ENCODE peak calls at places on chromosomes 12 and 14, in nine cellular contexts. V is IMR-90, R is endodermal cell, J is GM23248, X is Karpas-422, M is colonic mucosa, C is keratinocyte, N is fibroblast of lung, O is GM12878. P is an unnamed sample.

GRCh38 chr12:118052324-118053070 is 8.5 kb downstream of the WSB2 start:
- DNase-seq in V (peak; percentile 95), M (peak; percentile 89), R (peak; percentile 63), O (no peak), J (peak; percentile 96), C (peak; percentile 93), X (no peak), N (peak; percentile 98), P (peak; percentile 99)

GRCh38 chr14:25034803-25035681 is 14.9 kb downstream of the STXBP6 start:
- DNase-seq in O (no peak), M (peak; percentile 74), V (no peak), N (no peak), J (no peak), C (no peak), X (no peak), R (no peak), P (no peak)

GRCh38 chr14:49623387-49623786 is 2.8 kb downstream of the MGAT2 start:
- DNase-seq in V (no peak), C (no peak), R (no peak), X (no peak), N (no peak), O (no peak), J (no peak), M (no peak), P (no peak)

GRCh38 chr14:99067927-99068326 is 204.1 kb downstream of the BCL11B start:
- DNase-seq in X (no peak), J (no peak), N (no peak), M (peak; percentile 1), O (no peak), V (no peak), R (no peak), C (no peak), P (no peak)

GRCh38 chr12:89927226-89927698 is 218.6 kb upstream of the ATP2B1 start:
- DNase-seq in R (no peak), O (peak; percentile 79), C (no peak), J (no peak), X (peak; percentile 81), V (no peak), M (no peak), N (no peak), P (no peak)

GRCh38 chr12:9820281-9820930 is 6.9 kb upstream of the KLRF1 start:
- DNase-seq in X (no peak), V (no peak), J (no peak), O (no peak), C (no peak), N (no peak), R (no peak), M (no peak), P (no peak)

GRCh38 chr12:27934278-27934677 is 38.3 kb downstream of the PTHLH start:
- DNase-seq in M (no peak), R (no peak), O (no peak), C (no peak), N (no peak), J (no peak), X (no peak), V (peak; percentile 53), P (no peak)

GRCh38 chr12:24608637-24609285 is 340.1 kb downstream of the BCAT1 start:
- DNase-seq in C (no peak), M (no peak), O (no peak), N (peak; percentile 64), R (no peak), V (peak; percentile 38), J (no peak), X (no peak), P (no peak)

GRCh38 chr12:120856980-120857379 is 47.2 kb downstream of the SPPL3 start:
- DNase-seq in R (no peak), V (no peak), O (no peak), C (no peak), N (no peak), J (no peak), M (no peak), X (peak; percentile 72), P (peak; percentile 26)

GRCh38 chr12:72468505-72468904 is 196.3 kb downstream of the TRHDE start:
- DNase-seq in J (no peak), O (no peak), V (no peak), M (no peak), X (no peak), N (no peak), C (no peak), R (no peak), P (no peak)

DNA sequence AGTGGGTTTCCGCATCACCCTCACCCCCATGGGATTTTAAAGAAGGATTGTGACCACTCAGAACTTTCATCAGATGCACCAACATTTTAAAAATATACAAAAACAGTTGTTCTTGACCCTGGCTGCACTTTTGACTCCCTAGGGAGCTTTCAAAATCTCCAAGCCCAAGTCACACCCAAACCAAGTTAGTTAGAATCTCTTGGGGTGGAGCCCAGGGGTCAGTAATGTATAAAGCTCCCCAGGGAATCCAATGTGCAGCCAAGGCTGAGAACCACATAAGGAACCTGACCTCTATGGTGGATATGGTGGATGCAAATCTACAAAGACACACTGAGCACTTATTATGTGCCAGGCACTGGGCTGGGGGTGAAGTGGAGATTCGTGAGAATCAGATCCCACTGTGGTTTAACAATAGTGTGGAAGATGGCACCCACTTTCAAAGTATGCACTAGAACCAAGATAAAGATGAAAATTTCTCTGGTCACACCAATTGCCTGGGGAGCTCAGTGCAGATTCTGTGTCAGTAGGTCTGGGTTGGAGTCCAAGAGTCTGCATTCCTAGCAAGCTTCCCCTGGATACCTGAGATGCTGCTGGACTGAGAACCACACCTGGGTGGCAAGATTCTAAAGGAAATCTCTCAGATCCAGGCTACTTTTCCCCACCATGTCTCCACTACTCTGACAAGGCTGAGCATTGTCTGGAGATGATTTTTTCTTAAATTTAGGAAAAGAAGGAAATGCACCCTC is 18.9 kb upstream of the CMKLR1 start:
- DNase-seq in J (no peak), X (no peak), O (no peak), V (no peak), C (no peak), M (no peak), R (no peak), N (no peak), P (peak; percentile 77)
- H3K27ac ChIP-seq in J (no peak overlapping the region), X (no peak overlapping the region), O (no peak overlapping the region), V (no peak overlapping the region), C (no peak overlapping the region), M (no peak overlapping the region), R (no peak overlapping the region), N (no peak overlapping the region), P (no peak overlapping the region)

GRCh38 chr14:78141590-78141989 is 28.6 kb upstream of the NRXN3 start:
- DNase-seq in R (no peak), M (no peak), J (no peak), C (no peak), O (no peak), X (peak; percentile 48), V (no peak), N (no peak), P (no peak)
- H3K9ac ChIP-seq in R (no peak overlapping the region), M (no peak overlapping the region), J (no peak overlapping the region), C (no peak overlapping the region), O (no peak overlapping the region), X (no peak overlapping the region), V (no peak overlapping the region), N (no peak overlapping the region), P (no peak overlapping the region)

DNA sequence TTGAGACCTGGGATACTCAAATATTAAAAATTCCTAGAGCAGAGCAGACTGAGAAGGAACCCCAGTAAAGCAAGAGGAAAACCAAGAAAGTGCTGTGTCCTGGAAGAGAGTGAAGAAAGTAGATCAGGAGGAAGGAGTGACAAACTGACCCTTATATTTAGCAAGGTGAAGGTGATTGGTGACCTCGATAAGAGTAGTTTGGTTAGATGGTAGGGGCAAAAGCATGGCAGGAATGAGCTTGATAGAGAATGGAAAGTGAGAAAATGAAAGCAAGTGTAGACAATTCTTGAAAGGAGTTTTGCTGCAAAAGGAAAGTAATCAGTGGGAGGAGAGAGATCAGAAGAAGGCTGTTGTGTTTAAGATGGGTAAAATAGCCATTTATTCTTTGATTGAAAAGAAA is 51.1 kb downstream of the RASSF8 start:
- DNase-seq in N (no peak), M (no peak), J (no peak), C (no peak), R (no peak), O (no peak), X (no peak), V (no peak), P (peak; percentile 15)
- H3K27ac ChIP-seq in N (peak overlapping the region; percentile 42), M (no peak overlapping the region), J (peak overlapping the region; percentile 87), C (no peak overlapping the region), R (no peak overlapping the region), O (no peak overlapping the region), X (no peak overlapping the region), V (no peak overlapping the region), P (no peak overlapping the region)

GRCh38 chr14:68250950-68251765 is 431.6 kb downstream of the RAD51B start:
- DNase-seq in N (no peak), C (no peak), O (no peak), X (no peak), R (no peak), J (no peak), M (no peak), V (no peak), P (no peak)
- H3K9ac ChIP-seq in N (no peak overlapping the region), C (no peak overlapping the region), O (peak overlapping the region; percentile 10), X (no peak overlapping the region), R (no peak overlapping the region), J (peak overlapping the region; percentile 45), M (peak overlapping the region; percentile 13), V (no peak overlapping the region), P (no peak overlapping the region)

GRCh38 chr14:92951261-92951660 is 28.3 kb downstream of the CHGA start:
- DNase-seq in N (no peak), O (no peak), V (no peak), J (no peak), X (no peak), R (no peak), C (no peak), M (no peak), P (no peak)
- H3K27ac ChIP-seq in N (no peak overlapping the region), O (no peak overlapping the region), V (no peak overlapping the region), J (no peak overlapping the region), X (no peak overlapping the region), R (no peak overlapping the region), C (no peak overlapping the region), M (no peak overlapping the region), P (no peak overlapping the region)

DNA sequence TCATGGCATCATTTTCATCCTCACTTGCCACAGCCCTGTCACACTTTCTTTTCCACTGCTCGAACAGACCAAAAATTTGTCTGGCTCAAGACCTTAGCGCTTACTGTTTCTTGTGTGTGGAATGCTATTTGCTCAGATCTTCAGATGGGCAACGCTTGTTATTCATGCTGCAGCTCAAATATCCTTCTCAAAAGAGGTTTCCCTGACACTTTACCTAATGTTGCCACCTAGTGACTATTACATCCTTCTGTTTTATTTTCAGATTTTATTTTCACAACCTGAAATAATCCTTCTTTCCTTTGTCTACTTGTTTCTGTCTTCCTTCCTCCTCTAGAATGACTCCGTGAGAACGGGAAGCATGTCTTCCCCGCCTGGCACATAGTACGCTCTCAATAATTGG is 5.6 kb downstream of the FBXO33 start:
- DNase-seq in R (no peak), N (peak; percentile 71), O (no peak), X (peak; percentile 83), C (no peak), J (peak; percentile 80), V (peak; percentile 59), M (no peak), P (no peak)
- H3K9ac ChIP-seq in R (no peak overlapping the region), N (no peak overlapping the region), O (no peak overlapping the region), X (peak overlapping the region; percentile 30), C (no peak overlapping the region), J (peak overlapping the region; percentile 51), V (no peak overlapping the region), M (no peak overlapping the region), P (no peak overlapping the region)

GRCh38 chr14:30921788-30922187 is 47.4 kb downstream of the COCH start:
- DNase-seq in M (no peak), C (no peak), V (no peak), X (no peak), J (no peak), N (no peak), O (no peak), R (no peak), P (no peak)
- H3K27ac ChIP-seq in M (no peak overlapping the region), C (no peak overlapping the region), V (no peak overlapping the region), X (peak overlapping the region; percentile 63), J (no peak overlapping the region), N (no peak overlapping the region), O (no peak overlapping the region), R (no peak overlapping the region), P (no peak overlapping the region)

P was measured in trophoblast cell.